ENCODE peak calls at places on chromosomes 11 and 22, in six cellular contexts. Y is transverse colon, N is sigmoid colon, K is suprapubic skin, D is H1, W is HepG2. X is an unnamed sample.
A peak's percentile ranks its signal among the peaks of the same experiment; 100 is the strongest.

GRCh38 chr11:46513934-46514342 is 79.9 kb downstream of the AMBRA1 start:
- DNase-seq in N (peak; percentile 87), W (no peak), D (no peak), K (peak; percentile 62), Y (peak; percentile 39), X (peak; percentile 52)

GRCh38 chr11:131073167-131073566 is 156.9 kb upstream of the SNX19 start:
- DNase-seq in W (no peak), N (no peak), Y (no peak), K (no peak), D (no peak), X (no peak)

GRCh38 chr22:22692707-22693530 is 48.5 kb downstream of the GGTLC2 start:
- DNase-seq in Y (peak; percentile 84), W (peak; percentile 45), K (no peak), D (peak; percentile 94), N (peak; percentile 48), X (peak; percentile 75)

GRCh38 chr22:42966389-42966998 is 48.5 kb downstream of the PACSIN2 start:
- DNase-seq in D (no peak), K (no peak), W (no peak), N (no peak), Y (no peak), X (no peak)

GRCh38 chr11:16942342-16942741 is 71.9 kb downstream of the PLEKHA7 start:
- DNase-seq in D (no peak), K (no peak), W (no peak), Y (no peak), N (no peak), X (no peak)

GRCh38 chr22:47457509-47458300 is 695.3 kb downstream of the TBC1D22A start:
- DNase-seq in W (no peak), Y (no peak), N (no peak), D (no peak), K (no peak), X (no peak)

GRCh38 chr22:48047722-48048500 is 1285.5 kb downstream of the TBC1D22A start:
- DNase-seq in N (no peak), Y (no peak), K (no peak), W (no peak), D (peak; percentile 23), X (no peak)

GRCh38 chr11:59859695-59860094 is 6.6 kb downstream of the TCN1 start:
- DNase-seq in W (no peak), D (no peak), K (no peak), Y (no peak), N (no peak), X (no peak)

GRCh38 chr22:44033689-44034088 is 9.6 kb downstream of the PARVB start:
- DNase-seq in Y (no peak), K (no peak), N (no peak), W (no peak), D (no peak), X (no peak)

GRCh38 chr11:118295199-118295598 is 9.3 kb upstream of the CD3E start:
- DNase-seq in N (no peak), D (no peak), K (no peak), Y (no peak), W (no peak), X (no peak)

DNA sequence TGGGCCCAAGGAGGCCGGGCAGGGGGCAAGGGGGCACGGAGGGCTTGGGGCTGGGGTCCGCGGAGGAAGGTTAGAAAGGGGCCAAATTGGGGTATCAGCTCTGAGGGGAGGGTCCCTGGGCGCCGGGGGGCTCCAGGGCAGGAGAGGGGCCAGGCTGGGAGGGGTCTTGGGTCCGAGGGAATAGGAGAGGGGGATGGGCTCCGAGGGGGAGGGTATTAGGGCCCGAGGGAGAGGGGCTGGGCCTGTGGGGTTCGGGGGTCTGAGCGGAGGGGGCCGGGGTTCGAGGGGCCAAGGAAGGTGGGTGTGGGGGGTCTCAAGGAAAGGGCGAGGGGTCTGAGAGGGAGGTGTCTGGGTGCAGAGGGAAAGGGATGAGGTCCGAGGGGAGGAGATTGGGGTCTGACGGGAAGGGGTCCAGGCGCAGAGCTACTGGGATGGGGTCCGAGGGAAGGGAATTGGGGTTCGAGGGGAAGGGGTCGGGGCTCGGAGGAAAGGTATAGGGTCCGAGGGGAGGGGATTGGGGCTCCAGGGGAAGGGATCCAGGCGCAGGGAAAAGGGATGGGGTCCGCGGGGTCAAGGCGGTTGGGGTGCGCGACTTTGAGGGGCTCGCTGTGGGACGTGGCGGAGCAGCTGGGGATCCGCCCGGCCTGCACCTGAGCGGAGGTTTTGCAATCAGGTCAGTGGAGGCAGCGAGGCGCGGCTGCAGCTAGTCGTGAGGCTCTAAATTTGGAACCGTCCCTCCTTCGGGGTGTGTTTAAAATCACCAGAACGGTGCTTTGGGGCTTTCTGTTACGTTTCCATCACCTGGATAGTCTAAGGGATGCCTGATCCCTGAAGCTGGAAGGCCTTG is 728 bp downstream of the CTTN start:
- DNase-seq in W (no peak), N (peak; percentile 72), K (peak; percentile 67), D (no peak), Y (peak; percentile 26), X (peak; percentile 37)
- TF ChIP-seq POLR2AphosphoS5 in W (no peak), N (no peak), K (no peak), D (no peak), Y (no peak), X (no peak)

DNA sequence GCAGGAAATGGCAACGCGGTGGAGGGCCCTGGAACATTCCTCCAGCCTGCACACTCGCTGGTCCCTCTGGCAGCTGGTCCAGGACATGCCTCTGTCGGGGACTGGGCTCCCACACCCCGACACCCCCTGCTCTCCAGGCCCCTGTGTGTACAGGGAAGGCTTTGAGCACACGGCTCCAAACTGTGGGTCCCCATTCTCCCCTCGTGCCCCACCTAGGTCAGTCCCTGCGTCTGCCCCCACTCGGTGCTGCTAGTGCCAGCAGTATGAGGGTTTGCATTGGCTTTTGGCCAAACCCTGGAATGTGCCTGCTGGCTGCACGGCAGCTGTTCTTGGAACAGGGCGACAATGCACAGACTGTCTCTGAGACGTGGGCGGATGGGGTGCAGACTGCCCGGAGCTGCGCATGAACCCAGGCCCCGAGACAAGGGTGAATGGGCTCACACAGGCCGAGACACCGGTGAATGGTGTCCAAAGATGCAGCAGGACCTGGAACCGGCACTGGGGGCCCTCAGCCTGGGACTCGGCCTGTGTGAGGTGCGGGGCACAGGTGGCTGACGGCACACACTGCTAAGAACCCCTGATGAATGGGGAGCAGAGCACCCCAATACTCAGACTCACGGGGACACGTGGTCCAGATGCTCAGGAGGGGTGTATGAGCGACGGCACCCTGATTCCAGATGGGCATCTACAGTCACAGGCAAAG is 7.5 kb upstream of the SYT8 start:
- DNase-seq in K (peak; percentile 65), Y (peak; percentile 71), D (no peak), W (peak; percentile 70), N (peak; percentile 72), X (peak; percentile 90)
- TF ChIP-seq EP300 in K (no peak), Y (no peak), D (no peak), W (no peak), N (no peak), X (no peak)

DNA sequence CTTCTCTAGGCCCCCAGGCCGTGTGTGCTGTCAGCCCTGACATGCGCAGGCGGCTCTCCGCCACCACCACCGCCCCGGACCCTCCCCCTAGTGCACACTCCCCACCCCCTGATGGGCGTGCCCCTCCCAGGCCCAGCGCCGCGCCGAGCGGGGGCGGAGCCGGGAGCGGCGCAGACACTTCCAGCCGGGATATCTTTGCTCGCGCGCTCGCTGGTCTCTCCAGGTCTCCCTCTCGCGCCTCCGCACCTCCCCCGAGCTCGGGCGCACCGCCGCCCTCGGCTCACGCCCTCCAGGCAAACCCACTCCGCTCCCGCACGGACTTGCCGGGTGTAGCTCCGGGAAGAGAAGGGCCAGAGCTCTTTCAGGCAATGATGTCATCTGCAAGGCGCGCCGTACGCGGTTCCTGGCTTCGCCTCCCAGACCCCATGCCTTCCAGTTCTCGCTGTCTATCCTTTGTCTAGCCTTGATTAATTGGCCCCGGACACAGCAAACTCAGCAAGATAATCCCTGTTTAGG is at the start of gene SCN3B:
- DNase-seq in N (peak; percentile 71), W (peak; percentile 24), K (no peak), Y (peak; percentile 57), D (peak; percentile 91), X (peak; percentile 66)
- TF ChIP-seq POLR2A in N (no peak), W (no peak), K (no peak), Y (no peak), D (no peak), X (no peak)

DNA sequence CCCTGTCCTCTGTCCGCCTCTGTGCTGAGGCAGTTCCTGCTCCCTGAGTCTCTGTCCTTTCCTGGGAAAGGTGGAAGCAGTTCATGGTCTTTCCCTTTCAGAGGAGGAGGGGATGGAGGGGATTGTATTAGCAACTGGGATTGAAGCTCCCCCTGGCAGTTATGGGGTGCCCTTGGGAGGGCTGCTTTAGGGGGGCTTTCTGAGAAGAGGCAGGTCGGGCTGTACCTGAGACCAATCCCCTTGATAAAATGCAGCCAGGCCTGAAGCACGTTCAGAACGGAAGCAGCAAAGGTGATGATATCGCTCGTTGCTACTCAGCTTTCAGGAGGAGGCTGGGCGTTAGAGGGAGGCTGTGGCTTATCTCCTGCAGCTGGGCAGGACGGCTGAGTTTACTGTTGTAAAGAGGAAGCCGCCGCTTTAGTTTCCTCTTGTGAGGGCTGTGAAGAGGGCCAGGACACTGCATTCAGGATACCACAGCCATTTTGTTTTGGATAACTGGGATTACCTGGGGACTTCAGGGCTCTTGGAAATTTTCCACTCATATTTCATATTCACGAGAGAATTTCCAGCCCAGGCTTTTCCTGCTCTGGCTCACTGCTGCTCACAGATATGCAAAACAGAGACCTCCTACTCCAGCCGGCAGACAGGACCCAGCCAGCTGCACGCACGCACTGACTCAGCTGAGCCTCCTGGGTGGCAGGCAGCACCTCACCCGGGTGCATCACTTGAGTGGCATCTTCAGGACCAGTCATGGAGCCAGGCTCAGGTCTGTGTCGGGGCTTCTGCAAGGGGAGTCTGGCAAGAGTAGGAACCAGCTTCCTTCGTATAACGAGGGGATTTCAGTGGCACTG is 798 bp downstream of the AMPD3 start:
- DNase-seq in Y (peak; percentile 75), N (peak; percentile 80), W (peak; percentile 25), K (no peak), D (peak; percentile 52), X (peak; percentile 70)
- TF ChIP-seq POLR2AphosphoS5 in Y (no peak), N (no peak), W (no peak), K (no peak), D (no peak), X (no peak)

GRCh38 chr11:5597953-5598352 is 1.5 kb downstream of the TRIM6 start:
- DNase-seq in Y (no peak), N (no peak), K (no peak), W (no peak), D (no peak), X (no peak)
- TF ChIP-seq EP300 in Y (no peak), N (no peak), K (no peak), W (no peak), D (no peak), X (no peak)

GRCh38 chr11:2942872-2943710 is 13.9 kb upstream of the PHLDA2 start:
- DNase-seq in W (no peak), K (no peak), N (no peak), D (no peak), Y (no peak), X (no peak)
- TF ChIP-seq POLR2A in W (no peak), K (no peak), N (no peak), D (no peak), Y (no peak), X (no peak)

GRCh38 chr11:75445315-75445953 is 12.4 kb upstream of the KLHL35 start:
- DNase-seq in Y (peak; percentile 77), W (peak; percentile 56), D (peak; percentile 95), N (peak; percentile 81), K (peak; percentile 80), X (peak; percentile 76)
- TF ChIP-seq POLR2AphosphoS5 in Y (no peak), W (no peak), D (no peak), N (no peak), K (no peak), X (no peak)